ENCODE peak calls at places on chromosomes 3 and 15, in eight cellular contexts. One of them, this sample, is unnamed. For H3K4me1 and H3K9me3, the result is how much of the 10 kb centered on the place peaks cover.

GRCh38 chr15:41483115-41483514 is 10.6 kb upstream of the ITPKA start:
- DNase-seq in stomach: no peak
- DNase-seq in hepatocyte: no peak
- DNase-seq in PC-9: no peak
- DNase-seq in CD8-positive, alpha-beta memory T cell: peak
- DNase-seq in body of pancreas: no peak
- DNase-seq in Caco-2: no peak
- DNase-seq in mammary epithelial cell: no peak
- DNase-seq in this sample: no peak

GRCh38 chr3:48440590-48440958 is 517 bp downstream of the TMA7 start:
- DNase-seq in mammary epithelial cell: no peak
- DNase-seq in body of pancreas: no peak
- DNase-seq in PC-9: no peak
- DNase-seq in Caco-2: no peak
- DNase-seq in CD8-positive, alpha-beta memory T cell: peak
- DNase-seq in hepatocyte: peak
- DNase-seq in stomach: no peak
- DNase-seq in this sample: no peak

GRCh38 chr3:126137490-126138130 is 42.8 kb downstream of the ALDH1L1 start:
- DNase-seq in stomach: peak
- DNase-seq in Caco-2: no peak
- DNase-seq in body of pancreas: no peak
- DNase-seq in PC-9: no peak
- DNase-seq in hepatocyte: no peak
- DNase-seq in mammary epithelial cell: no peak
- DNase-seq in CD8-positive, alpha-beta memory T cell: no peak
- DNase-seq in this sample: peak

GRCh38 chr3:161957467-161957866 is 460.9 kb downstream of the OTOL1 start:
- DNase-seq in PC-9: no peak
- DNase-seq in mammary epithelial cell: no peak
- DNase-seq in body of pancreas: no peak
- DNase-seq in Caco-2: no peak
- DNase-seq in hepatocyte: no peak
- DNase-seq in stomach: no peak
- DNase-seq in CD8-positive, alpha-beta memory T cell: no peak
- DNase-seq in this sample: no peak

GRCh38 chr15:80489030-80489594 is 84.9 kb downstream of the ARNT2 start:
- DNase-seq in hepatocyte: no peak
- DNase-seq in body of pancreas: no peak
- DNase-seq in mammary epithelial cell: no peak
- DNase-seq in PC-9: no peak
- DNase-seq in Caco-2: no peak
- DNase-seq in stomach: no peak
- DNase-seq in CD8-positive, alpha-beta memory T cell: no peak
- DNase-seq in this sample: no peak

GRCh38 chr3:138946554-138947302 is at the start of the genes FOXL2 and FOXL2NB:
- DNase-seq in CD8-positive, alpha-beta memory T cell: no peak
- DNase-seq in PC-9: no peak
- DNase-seq in mammary epithelial cell: peak
- DNase-seq in hepatocyte: peak
- DNase-seq in Caco-2: peak
- DNase-seq in stomach: no peak
- DNase-seq in body of pancreas: peak
- DNase-seq in this sample: no peak

GRCh38 chr3:120615863-120616599 is 19.9 kb downstream of the NDUFB4 start:
- DNase-seq in CD8-positive, alpha-beta memory T cell: no peak
- DNase-seq in hepatocyte: no peak
- DNase-seq in body of pancreas: peak
- DNase-seq in stomach: no peak
- DNase-seq in PC-9: no peak
- DNase-seq in mammary epithelial cell: no peak
- DNase-seq in Caco-2: no peak
- DNase-seq in this sample: peak

GRCh38 chr3:177835917-177836316 is 638.6 kb upstream of the TBL1XR1 start:
- DNase-seq in hepatocyte: no peak
- DNase-seq in mammary epithelial cell: peak
- DNase-seq in body of pancreas: peak
- DNase-seq in PC-9: no peak
- DNase-seq in CD8-positive, alpha-beta memory T cell: no peak
- DNase-seq in stomach: no peak
- DNase-seq in Caco-2: no peak
- DNase-seq in this sample: no peak

GRCh38 chr15:33310481-33311311 is at the start of gene RYR3:
- DNase-seq in Caco-2: no peak
- DNase-seq in PC-9: no peak
- DNase-seq in mammary epithelial cell: peak
- DNase-seq in stomach: no peak
- DNase-seq in CD8-positive, alpha-beta memory T cell: no peak
- DNase-seq in hepatocyte: peak
- DNase-seq in body of pancreas: no peak
- DNase-seq in this sample: no peak

GRCh38 chr15:60649845-60650548 is 171.1 kb upstream of the ICE2 start:
- DNase-seq in PC-9: no peak
- DNase-seq in Caco-2: no peak
- DNase-seq in CD8-positive, alpha-beta memory T cell: peak
- DNase-seq in stomach: no peak
- DNase-seq in hepatocyte: peak
- DNase-seq in mammary epithelial cell: peak
- DNase-seq in body of pancreas: no peak
- DNase-seq in this sample: no peak

GRCh38 chr3:104819333-104819732 is 547.4 kb upstream of the ALCAM start:
- DNase-seq in Caco-2: no peak
- DNase-seq in stomach: no peak
- DNase-seq in CD8-positive, alpha-beta memory T cell: no peak
- DNase-seq in PC-9: no peak
- DNase-seq in mammary epithelial cell: no peak
- DNase-seq in body of pancreas: no peak
- DNase-seq in hepatocyte: no peak
- DNase-seq in this sample: no peak

GRCh38 chr15:99704444-99704838 is 28.8 kb downstream of the LYSMD4 start:
- DNase-seq in mammary epithelial cell: peak
- DNase-seq in CD8-positive, alpha-beta memory T cell: no peak
- DNase-seq in Caco-2: no peak
- DNase-seq in PC-9: peak
- DNase-seq in hepatocyte: peak
- DNase-seq in body of pancreas: peak
- DNase-seq in stomach: no peak
- DNase-seq in this sample: peak

GRCh38 chr3:160091441-160091840 is 102.8 kb downstream of the IL12A start:
- DNase-seq in Caco-2: no peak
- DNase-seq in hepatocyte: no peak
- DNase-seq in PC-9: no peak
- DNase-seq in body of pancreas: no peak
- DNase-seq in stomach: no peak
- DNase-seq in mammary epithelial cell: no peak
- DNase-seq in CD8-positive, alpha-beta memory T cell: no peak
- DNase-seq in this sample: no peak

GRCh38 chr15:50353251-50353998 is 1.6 kb downstream of the GABPB1 start:
- DNase-seq in stomach: no peak
- DNase-seq in hepatocyte: peak
- DNase-seq in CD8-positive, alpha-beta memory T cell: peak
- DNase-seq in body of pancreas: no peak
- DNase-seq in PC-9: no peak
- DNase-seq in mammary epithelial cell: peak
- DNase-seq in Caco-2: no peak
- DNase-seq in this sample: no peak

GRCh38 chr3:63726656-63727055 is 74.2 kb downstream of the SNTN start:
- DNase-seq in body of pancreas: no peak
- DNase-seq in CD8-positive, alpha-beta memory T cell: no peak
- DNase-seq in stomach: no peak
- DNase-seq in PC-9: no peak
- DNase-seq in hepatocyte: no peak
- DNase-seq in mammary epithelial cell: no peak
- DNase-seq in Caco-2: no peak
- DNase-seq in this sample: no peak

GRCh38 chr3:123083446-123084124 is 16.8 kb downstream of the PDIA5 start:
- DNase-seq in Caco-2: no peak
- DNase-seq in mammary epithelial cell: no peak
- DNase-seq in CD8-positive, alpha-beta memory T cell: no peak
- DNase-seq in hepatocyte: no peak
- DNase-seq in PC-9: no peak
- DNase-seq in stomach: no peak
- DNase-seq in body of pancreas: no peak
- DNase-seq in this sample: no peak
- H3K4me1 ChIP-seq in Caco-2: half or more
- H3K4me1 ChIP-seq in mammary epithelial cell: under half
- H3K4me1 ChIP-seq in CD8-positive, alpha-beta memory T cell: under half
- H3K4me1 ChIP-seq in hepatocyte: half or more
- H3K4me1 ChIP-seq in PC-9: under half
- H3K4me1 ChIP-seq in stomach: half or more
- H3K4me1 ChIP-seq in body of pancreas: half or more
- H3K4me1 ChIP-seq in this sample: under half

DNA sequence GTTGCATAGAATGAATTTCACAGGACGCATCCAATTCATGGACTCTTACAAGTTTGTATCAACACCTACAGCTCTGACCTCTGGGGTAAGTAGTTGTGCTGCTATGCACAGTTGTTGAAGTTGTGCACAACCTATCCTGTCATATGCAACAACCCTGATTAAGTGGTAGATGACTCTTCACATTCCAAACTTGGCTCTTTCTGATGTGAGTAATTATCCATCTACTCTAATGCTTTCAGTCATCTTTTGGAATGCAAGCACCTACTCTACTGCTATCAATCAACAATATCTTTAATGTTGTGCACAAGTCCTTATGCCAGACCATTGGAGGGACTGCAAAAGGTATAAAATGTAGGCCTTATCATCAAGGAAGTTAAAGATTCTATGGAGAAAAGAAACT is 921.4 kb downstream of the MCTP2 start:
- DNase-seq in body of pancreas: no peak
- DNase-seq in mammary epithelial cell: peak
- DNase-seq in stomach: no peak
- DNase-seq in hepatocyte: no peak
- DNase-seq in PC-9: no peak
- DNase-seq in Caco-2: no peak
- DNase-seq in CD8-positive, alpha-beta memory T cell: no peak
- DNase-seq in this sample: no peak
- H3K9me3 ChIP-seq in body of pancreas: under half
- H3K9me3 ChIP-seq in mammary epithelial cell: under half
- H3K9me3 ChIP-seq in stomach: under half
- H3K9me3 ChIP-seq in hepatocyte: under half
- H3K9me3 ChIP-seq in PC-9: under half
- H3K9me3 ChIP-seq in Caco-2: under half
- H3K9me3 ChIP-seq in CD8-positive, alpha-beta memory T cell: under half
- H3K9me3 ChIP-seq in this sample: under half

GRCh38 chr3:72413228-72413627 is 435.0 kb downstream of the SHQ1 start:
- DNase-seq in CD8-positive, alpha-beta memory T cell: no peak
- DNase-seq in mammary epithelial cell: peak
- DNase-seq in body of pancreas: no peak
- DNase-seq in Caco-2: no peak
- DNase-seq in stomach: no peak
- DNase-seq in PC-9: no peak
- DNase-seq in hepatocyte: no peak
- DNase-seq in this sample: no peak

GRCh38 chr3:72411102-72411501 is 437.1 kb downstream of the SHQ1 start:
- DNase-seq in stomach: no peak
- DNase-seq in Caco-2: no peak
- DNase-seq in PC-9: no peak
- DNase-seq in body of pancreas: no peak
- DNase-seq in mammary epithelial cell: no peak
- DNase-seq in CD8-positive, alpha-beta memory T cell: no peak
- DNase-seq in hepatocyte: no peak
- DNase-seq in this sample: no peak

GRCh38 chr3:72412557-72412956 is 435.7 kb downstream of the SHQ1 start:
- DNase-seq in mammary epithelial cell: no peak
- DNase-seq in body of pancreas: no peak
- DNase-seq in PC-9: no peak
- DNase-seq in stomach: no peak
- DNase-seq in hepatocyte: no peak
- DNase-seq in CD8-positive, alpha-beta memory T cell: no peak
- DNase-seq in Caco-2: no peak
- DNase-seq in this sample: no peak

GRCh38 chr3:72408983-72409779 is 439.1 kb downstream of the SHQ1 start:
- DNase-seq in mammary epithelial cell: no peak
- DNase-seq in CD8-positive, alpha-beta memory T cell: no peak
- DNase-seq in hepatocyte: no peak
- DNase-seq in body of pancreas: no peak
- DNase-seq in PC-9: no peak
- DNase-seq in stomach: no peak
- DNase-seq in Caco-2: no peak
- DNase-seq in this sample: no peak

DNA sequence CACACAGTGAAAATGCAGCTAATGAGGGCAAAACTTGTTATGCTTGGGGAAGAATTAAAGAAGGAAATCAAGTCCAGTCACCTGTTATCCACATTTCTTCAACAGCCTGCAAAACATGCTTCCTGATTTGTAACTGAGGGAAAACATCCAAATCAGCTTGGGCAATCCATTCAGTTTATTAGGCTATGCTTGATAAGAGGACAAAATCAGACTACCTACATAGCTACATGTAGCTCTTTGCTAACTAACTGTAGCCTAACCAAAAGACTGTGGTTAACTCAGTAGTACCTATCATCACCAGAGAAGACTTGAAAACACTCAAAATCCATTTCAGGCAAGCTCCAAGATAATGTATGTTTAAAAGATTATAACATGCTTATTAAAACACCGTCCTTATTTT is 436.4 kb downstream of the SHQ1 start:
- DNase-seq in mammary epithelial cell: no peak
- DNase-seq in stomach: no peak
- DNase-seq in PC-9: no peak
- DNase-seq in hepatocyte: no peak
- DNase-seq in body of pancreas: no peak
- DNase-seq in Caco-2: no peak
- DNase-seq in CD8-positive, alpha-beta memory T cell: no peak
- DNase-seq in this sample: no peak
- H3K4me1 ChIP-seq in mammary epithelial cell: under half
- H3K4me1 ChIP-seq in stomach: under half
- H3K4me1 ChIP-seq in PC-9: under half
- H3K4me1 ChIP-seq in hepatocyte: under half
- H3K4me1 ChIP-seq in body of pancreas: under half
- H3K4me1 ChIP-seq in Caco-2: under half
- H3K4me1 ChIP-seq in CD8-positive, alpha-beta memory T cell: half or more
- H3K4me1 ChIP-seq in this sample: under half

GRCh38 chr15:71822890-71823289 is 12.5 kb downstream of the NR2E3 start:
- DNase-seq in body of pancreas: no peak
- DNase-seq in PC-9: no peak
- DNase-seq in stomach: no peak
- DNase-seq in hepatocyte: no peak
- DNase-seq in CD8-positive, alpha-beta memory T cell: no peak
- DNase-seq in mammary epithelial cell: no peak
- DNase-seq in Caco-2: no peak
- DNase-seq in this sample: no peak
- H3K9me3 ChIP-seq in body of pancreas: under half
- H3K9me3 ChIP-seq in PC-9: under half
- H3K9me3 ChIP-seq in stomach: under half
- H3K9me3 ChIP-seq in hepatocyte: under half
- H3K9me3 ChIP-seq in CD8-positive, alpha-beta memory T cell: under half
- H3K9me3 ChIP-seq in mammary epithelial cell: under half
- H3K9me3 ChIP-seq in Caco-2: under half
- H3K9me3 ChIP-seq in this sample: under half

DNA sequence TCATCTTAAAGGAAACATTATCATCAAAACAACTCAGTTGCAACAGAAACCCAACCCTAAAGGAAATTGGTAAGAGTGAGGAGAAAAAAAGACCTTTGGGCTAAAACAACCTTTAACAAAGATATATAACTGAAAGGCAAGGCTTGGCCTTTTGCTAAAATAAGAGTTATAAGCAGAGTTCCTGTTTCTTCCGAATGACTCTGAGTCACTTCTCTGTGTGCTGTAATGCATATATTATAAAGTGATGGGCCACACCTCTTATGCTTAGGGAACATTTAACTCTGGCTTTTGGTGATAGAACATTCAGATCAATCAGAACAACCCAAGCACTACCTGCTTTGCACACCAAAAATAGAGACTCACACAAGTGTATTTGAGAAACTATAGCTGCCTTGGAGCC is 294.4 kb upstream of the SEMA6D start:
- DNase-seq in Caco-2: no peak
- DNase-seq in hepatocyte: no peak
- DNase-seq in mammary epithelial cell: peak
- DNase-seq in PC-9: no peak
- DNase-seq in CD8-positive, alpha-beta memory T cell: no peak
- DNase-seq in stomach: no peak
- DNase-seq in body of pancreas: no peak
- DNase-seq in this sample: no peak
- H3K4me1 ChIP-seq in Caco-2: under half
- H3K4me1 ChIP-seq in hepatocyte: under half
- H3K4me1 ChIP-seq in mammary epithelial cell: under half
- H3K4me1 ChIP-seq in PC-9: under half
- H3K4me1 ChIP-seq in CD8-positive, alpha-beta memory T cell: under half
- H3K4me1 ChIP-seq in stomach: under half
- H3K4me1 ChIP-seq in body of pancreas: under half
- H3K4me1 ChIP-seq in this sample: under half